ENCODE peak calls at places on chromosomes 3 and 15, in eight cellular contexts. I is lung, R is coronary artery, V is astrocyte of the spinal cord, C is GM12865, Q is cardiac muscle cell, J is endodermal cell, B is mammary epithelial cell. T is an unnamed sample.

GRCh38 chr3:69675773-69676660 is 63.2 kb upstream of the MITF start:
- DNase-seq in Q (no peak), C (no peak), B (no peak), J (no peak), V (no peak), I (no peak), R (no peak), T (no peak)

GRCh38 chr3:58487140-58487886 is 4.6 kb upstream of the KCTD6 start:
- DNase-seq in R (no peak), I (no peak), B (peak), J (no peak), Q (peak), C (no peak), V (peak), T (peak)

GRCh38 chr3:62214850-62215249 is 158.5 kb downstream of the FEZF2 start:
- DNase-seq in B (no peak), J (peak), C (no peak), I (no peak), V (no peak), R (no peak), Q (no peak), T (no peak)

GRCh38 chr3:24521306-24522154 is 26.9 kb upstream of the THRB start:
- DNase-seq in C (peak), V (peak), B (peak), R (peak), Q (peak), I (peak), J (peak), T (peak)

GRCh38 chr3:195401959-195402358 is 40.9 kb downstream of the ACAP2 start:
- DNase-seq in V (no peak), B (no peak), Q (no peak), I (no peak), R (no peak), J (no peak), C (no peak), T (no peak)

GRCh38 chr3:169847896-169848295 is 21.8 kb downstream of the LRRC31 start:
- DNase-seq in C (no peak), R (no peak), J (no peak), I (no peak), B (peak), V (no peak), Q (no peak), T (no peak)

GRCh38 chr3:115913069-115913686 is 289.9 kb downstream of the GAP43 start:
- DNase-seq in Q (no peak), R (no peak), B (no peak), C (no peak), I (no peak), V (peak), J (no peak), T (no peak)

GRCh38 chr3:186381424-186382216 is 19.6 kb upstream of the DGKG start:
- DNase-seq in V (no peak), Q (no peak), R (peak), I (no peak), C (no peak), B (peak), J (no peak), T (no peak)

GRCh38 chr3:14913071-14913925 is 34.1 kb upstream of the NR2C2 start:
- DNase-seq in Q (no peak), J (peak), R (peak), I (no peak), V (no peak), C (no peak), B (no peak), T (no peak)

GRCh38 chr15:77507151-77507847 is 86.6 kb downstream of the HMG20A start:
- DNase-seq in Q (peak), R (no peak), C (no peak), V (no peak), B (peak), J (no peak), I (peak), T (peak)

GRCh38 chr3:58998476-58999117 is 51.2 kb downstream of the CFAP20DC start:
- DNase-seq in R (no peak), I (no peak), Q (peak), V (peak), C (peak), B (peak), J (no peak), T (no peak)

GRCh38 chr3:38582941-38583645 is 66.4 kb downstream of the SCN5A start:
- DNase-seq in J (peak), C (no peak), I (no peak), Q (no peak), B (no peak), R (peak), V (no peak), T (no peak)

GRCh38 chr3:45426161-45426560 is 37.8 kb downstream of the LARS2 start:
- DNase-seq in R (no peak), I (peak), C (no peak), B (no peak), Q (no peak), J (peak), V (no peak), T (no peak)

GRCh38 chr3:39454818-39455217 is 12.7 kb upstream of the MOBP start:
- DNase-seq in C (no peak), R (no peak), V (no peak), B (no peak), Q (no peak), I (no peak), J (no peak), T (no peak)

GRCh38 chr3:153130312-153130977 is 31.6 kb upstream of the RAP2B start:
- DNase-seq in I (no peak), C (peak), J (no peak), B (peak), Q (peak), V (peak), R (no peak), T (no peak)

GRCh38 chr15:82128401-82129143 is 82.8 kb upstream of the MEX3B start:
- DNase-seq in I (no peak), V (peak), R (no peak), B (no peak), J (no peak), C (peak), Q (no peak), T (no peak)

GRCh38 chr3:125651246-125651645 is 55.9 kb upstream of the OSBPL11 start:
- DNase-seq in C (no peak), I (peak), B (peak), V (peak), Q (no peak), J (no peak), R (no peak), T (no peak)

GRCh38 chr3:78101363-78101762 is 1061.5 kb downstream of the ROBO2 start:
- DNase-seq in Q (peak), J (no peak), R (no peak), C (no peak), B (no peak), I (no peak), V (peak), T (no peak)

GRCh38 chr3:52879581-52879980 is 17.8 kb downstream of the STIMATE start:
- DNase-seq in I (no peak), J (no peak), C (no peak), R (no peak), B (no peak), V (no peak), Q (no peak), T (no peak)

GRCh38 chr15:57866149-57866736 is 159.7 kb downstream of the POLR2M start:
- DNase-seq in V (peak), J (peak), R (no peak), I (peak), B (peak), C (peak), Q (peak), T (peak)

GRCh38 chr3:60812544-60812943 is 438.7 kb downstream of the FHIT start:
- DNase-seq in B (no peak), R (no peak), I (no peak), J (no peak), V (no peak), C (no peak), Q (no peak), T (no peak)

GRCh38 chr15:79973445-79974180 is 2.6 kb upstream of the BCL2A1 start:
- DNase-seq in Q (no peak), B (no peak), J (no peak), V (no peak), C (peak), R (no peak), I (no peak), T (no peak)

GRCh38 chr3:83938491-83938890 is 1020.3 kb upstream of the CADM2 start:
- DNase-seq in I (no peak), V (no peak), C (no peak), B (no peak), J (no peak), Q (no peak), R (no peak), T (no peak)

GRCh38 chr3:101009386-101009785 is 16.2 kb upstream of the ABI3BP start:
- DNase-seq in J (no peak), C (no peak), B (peak), Q (no peak), V (no peak), R (no peak), I (no peak), T (no peak)

GRCh38 chr15:31887246-31887645 is 143.1 kb upstream of the CHRNA7 start:
- DNase-seq in J (peak), Q (no peak), I (no peak), R (no peak), C (no peak), B (no peak), V (no peak), T (no peak)

GRCh38 chr15:68326711-68327412 is 49.3 kb downstream of the FEM1B start:
- DNase-seq in V (no peak), Q (no peak), C (no peak), B (no peak), R (no peak), J (no peak), I (no peak), T (no peak)

GRCh38 chr3:133937756-133938601 is 42.3 kb upstream of the RAB6B start:
- DNase-seq in B (no peak), I (no peak), R (peak), V (peak), Q (peak), J (peak), C (no peak), T (no peak)

GRCh38 chr3:139940622-139941021 is 5.6 kb downstream of the CLSTN2 start:
- DNase-seq in Q (no peak), C (no peak), B (no peak), I (no peak), J (no peak), R (no peak), V (no peak), T (no peak)

GRCh38 chr3:168467085-168467714 is 371.5 kb upstream of the GOLIM4 start:
- DNase-seq in B (peak), R (no peak), I (peak), Q (peak), C (peak), V (peak), J (peak), T (no peak)
- TF ChIP-seq CTCF in B (peak), R (no peak), I (no peak), Q (peak), C (peak), V (peak), J (peak), T (peak)

DNA sequence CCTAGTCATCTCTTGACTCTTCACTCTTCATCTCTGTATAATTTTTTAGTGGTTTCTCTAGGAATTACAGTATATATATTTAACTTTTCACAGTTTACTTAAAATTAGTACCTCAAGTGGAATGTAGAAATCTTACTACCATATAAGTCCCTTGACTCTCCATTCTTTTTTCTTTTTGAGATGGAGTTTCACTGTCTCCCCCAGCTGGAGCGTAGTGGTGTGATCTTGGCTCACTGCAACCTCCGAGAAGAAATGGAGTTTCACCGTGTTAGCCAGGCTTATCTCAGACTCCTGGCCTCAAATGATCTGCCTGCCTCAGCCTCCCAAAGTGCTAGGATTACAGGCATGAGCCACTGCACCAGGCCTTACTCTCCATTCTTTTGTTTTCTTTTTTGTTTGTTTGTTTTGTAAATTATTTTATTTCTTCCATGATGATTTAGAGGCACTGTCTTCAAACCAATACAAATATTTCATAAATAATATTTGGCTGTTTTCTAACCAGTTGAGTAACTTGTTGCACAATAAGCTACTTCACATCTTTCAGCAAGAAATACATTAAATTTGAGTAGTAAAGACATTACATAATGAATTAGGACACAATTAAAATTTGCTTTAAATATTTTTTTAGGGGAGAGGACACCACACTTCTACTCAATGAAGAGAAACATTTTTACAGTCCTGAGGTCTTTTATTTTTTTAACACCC is 144.8 kb downstream of the RBPMS2 start:
- DNase-seq in I (no peak), C (no peak), Q (peak), R (no peak), V (no peak), B (no peak), J (no peak), T (no peak)
- TF ChIP-seq CTCF in I (no peak), C (no peak), Q (peak), R (no peak), V (no peak), B (no peak), J (peak), T (no peak)

DNA sequence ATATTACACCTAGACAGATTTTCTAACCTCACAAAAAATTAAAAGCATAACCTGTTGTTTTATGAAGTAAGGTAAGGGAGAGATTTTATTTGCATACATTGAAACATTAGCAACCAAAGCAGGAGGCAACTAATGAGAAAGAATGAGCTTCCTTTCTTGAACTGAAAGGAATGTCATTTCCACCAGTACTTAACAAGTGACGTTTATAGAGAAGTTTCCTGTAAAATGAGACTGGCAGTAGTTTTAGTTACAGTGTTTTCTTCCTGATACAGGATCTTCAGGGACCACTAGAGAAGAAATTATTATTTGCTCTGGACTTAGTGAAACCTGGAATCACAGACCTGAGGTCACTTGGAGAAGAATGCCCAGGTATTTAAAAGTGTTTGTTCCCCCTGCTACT is 27.4 kb upstream of the FRMD5 start:
- DNase-seq in J (no peak), V (peak), R (no peak), B (no peak), I (no peak), C (peak), Q (peak), T (no peak)
- TF ChIP-seq CTCF in J (no peak), V (no peak), R (no peak), B (no peak), I (no peak), C (no peak), Q (no peak), T (no peak)

DNA sequence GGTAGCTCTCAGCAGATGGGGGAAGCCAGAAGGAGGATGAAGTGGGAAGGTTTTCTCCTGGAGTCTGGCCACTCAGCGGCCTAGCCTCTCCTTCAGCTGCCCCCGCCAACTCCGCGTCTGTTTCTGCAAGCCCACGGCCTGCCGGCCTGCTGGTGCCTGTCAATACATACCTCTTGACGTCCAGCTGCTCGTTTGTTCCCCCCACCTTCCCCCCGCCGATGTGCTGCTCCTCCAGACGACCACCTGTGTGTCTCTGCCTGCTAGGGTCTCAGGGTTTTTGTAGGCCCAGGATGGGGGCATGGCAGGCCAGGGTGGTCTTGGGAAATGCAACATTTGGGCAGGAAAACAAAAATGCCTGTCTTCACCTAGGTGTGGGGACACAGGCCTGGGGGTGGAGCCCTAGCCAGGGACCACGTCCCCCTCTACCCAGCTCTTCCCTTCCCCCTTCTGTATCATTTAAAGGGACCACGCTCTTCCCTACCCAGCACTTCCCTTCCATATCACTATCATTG is 137.8 kb downstream of the ALCAM start:
- DNase-seq in I (no peak), C (no peak), R (no peak), Q (no peak), B (no peak), V (no peak), J (no peak), T (no peak)
- TF ChIP-seq CTCF in I (no peak), C (no peak), R (no peak), Q (no peak), B (no peak), V (no peak), J (no peak), T (no peak)

DNA sequence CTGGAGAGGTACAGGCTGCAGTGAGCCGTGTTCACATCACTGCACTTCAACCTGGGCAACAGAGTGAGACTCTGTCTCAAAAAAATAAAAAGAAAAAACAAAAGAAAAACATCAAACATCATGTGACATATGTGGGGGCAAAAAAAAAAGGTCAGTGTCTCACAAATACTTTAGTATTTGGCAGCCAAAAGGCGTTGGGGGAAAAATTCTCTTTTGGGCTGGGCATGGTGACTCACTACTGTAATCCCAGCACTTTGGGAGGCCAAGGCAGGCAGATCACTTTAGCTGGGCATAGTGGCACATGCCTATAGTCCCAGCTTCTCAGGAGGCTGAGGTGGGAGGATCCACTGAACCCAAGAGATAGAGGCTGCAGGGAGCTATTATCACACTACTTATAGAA is 47.6 kb downstream of the TMCC1 start:
- DNase-seq in I (no peak), Q (no peak), R (no peak), J (no peak), V (no peak), B (no peak), C (no peak), T (no peak)
- TF ChIP-seq CTCF in I (no peak), Q (no peak), R (no peak), J (no peak), V (no peak), B (no peak), C (no peak), T (no peak)

GRCh38 chr15:45205192-45205591 is 17.4 kb upstream of the SHF start:
- DNase-seq in I (peak), V (peak), R (no peak), J (peak), C (peak), Q (peak), B (peak), T (no peak)
- TF ChIP-seq CTCF in I (peak), V (peak), R (peak), J (peak), C (peak), Q (peak), B (peak), T (peak)

GRCh38 chr3:65569845-65570405 is 468.8 kb downstream of the MAGI1 start:
- DNase-seq in C (no peak), J (no peak), I (no peak), R (no peak), V (no peak), B (no peak), Q (no peak), T (no peak)
- TF ChIP-seq CTCF in C (no peak), J (peak), I (no peak), R (no peak), V (peak), B (peak), Q (peak), T (no peak)

GRCh38 chr3:87082806-87083440 is 92.0 kb upstream of the VGLL3 start:
- DNase-seq in B (peak), R (no peak), I (no peak), C (peak), J (peak), V (peak), Q (peak), T (no peak)
- TF ChIP-seq CTCF in B (peak), R (peak), I (peak), C (peak), J (peak), V (peak), Q (peak), T (peak)

GRCh38 chr15:25424073-25424472 is 14.8 kb downstream of the UBE3A start:
- DNase-seq in J (no peak), B (no peak), Q (no peak), V (no peak), C (no peak), R (no peak), I (no peak), T (no peak)

GRCh38 chr15:25418202-25418601 is 20.6 kb downstream of the UBE3A start:
- DNase-seq in B (no peak), R (no peak), I (no peak), Q (no peak), C (no peak), V (no peak), J (no peak), T (no peak)

GRCh38 chr15:25417604-25418003 is 21.2 kb downstream of the UBE3A start:
- DNase-seq in V (no peak), Q (no peak), R (no peak), J (no peak), C (no peak), I (no peak), B (no peak), T (no peak)

GRCh38 chr15:25426896-25427610 is 11.8 kb downstream of the UBE3A start:
- DNase-seq in J (no peak), I (no peak), B (no peak), C (no peak), V (no peak), R (no peak), Q (no peak), T (no peak)

DNA sequence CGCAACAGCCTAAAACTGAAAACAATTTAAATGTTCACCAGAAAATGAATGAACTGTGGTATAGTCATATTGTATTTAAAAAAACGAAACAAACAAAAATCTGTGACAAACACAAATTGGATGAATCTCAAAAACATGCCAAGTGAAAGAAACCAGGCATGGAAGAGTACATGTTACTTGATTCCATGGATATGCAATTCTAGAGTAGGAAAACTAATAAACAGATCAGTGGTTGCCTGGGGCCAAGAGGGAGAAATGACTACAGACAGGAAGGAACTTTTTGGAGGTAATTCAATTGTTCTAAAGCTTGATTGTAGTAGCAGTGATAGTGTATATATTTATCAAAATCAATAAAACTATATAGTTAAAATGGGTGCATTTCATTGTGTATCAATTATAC is 16.8 kb downstream of the UBE3A start:
- DNase-seq in C (no peak), V (no peak), Q (no peak), I (no peak), J (no peak), B (peak), R (no peak), T (no peak)
- TF ChIP-seq CTCF in C (no peak), V (no peak), Q (no peak), I (no peak), J (no peak), B (no peak), R (no peak), T (no peak)

GRCh38 chr15:59963925-59964324 is 40.2 kb upstream of the FOXB1 start:
- DNase-seq in C (no peak), B (no peak), J (no peak), V (no peak), I (no peak), Q (no peak), R (no peak), T (no peak)
- TF ChIP-seq CTCF in C (no peak), B (no peak), J (no peak), V (no peak), I (no peak), Q (no peak), R (no peak), T (no peak)

T was measured in psoas muscle.